ENCODE peak calls at places on chromosomes 7 and 10, in six cellular contexts. T is SJSA1, I is PC-3, A is MM.1S, W is GM23338, L is tibial nerve. G is an unnamed sample.

GRCh38 chr7:98116656-98117461 is 10.2 kb downstream of the LMTK2 start:
- DNase-seq in W (no peak), T (peak; percentile 86), L (no peak), A (no peak), I (peak; percentile 54), G (no peak)

GRCh38 chr10:3397846-3398245 is 225.3 kb upstream of the PITRM1 start:
- DNase-seq in W (no peak), L (no peak), A (no peak), I (no peak), T (no peak), G (no peak)

GRCh38 chr10:75165684-75166622 is 44.6 kb upstream of the VDAC2 start:
- DNase-seq in W (no peak), T (no peak), I (no peak), A (peak; percentile 84), L (no peak), G (no peak)

GRCh38 chr10:44492678-44493077 is 107.8 kb upstream of the CXCL12 start:
- DNase-seq in T (no peak), W (no peak), I (no peak), L (no peak), A (no peak), G (no peak)

GRCh38 chr10:8061274-8062211 is 7.1 kb downstream of the GATA3 start:
- DNase-seq in W (peak; percentile 55), T (no peak), I (no peak), L (no peak), A (no peak), G (no peak)

GRCh38 chr10:101841826-101842225 is 1.8 kb downstream of the KCNIP2 start:
- DNase-seq in L (no peak), T (no peak), A (no peak), W (no peak), I (no peak), G (no peak)

GRCh38 chr10:18164771-18165361 is 24.6 kb downstream of the CACNB2 start:
- DNase-seq in A (no peak), L (no peak), T (no peak), I (peak; percentile 30), W (no peak), G (no peak)

GRCh38 chr10:78267070-78267469 is 233.4 kb downstream of the RPS24 start:
- DNase-seq in W (no peak), L (no peak), T (no peak), I (no peak), A (no peak), G (no peak)

GRCh38 chr7:86968618-86969017 is 90.8 kb downstream of the ELAPOR2 start:
- DNase-seq in T (peak; percentile 26), L (no peak), W (no peak), A (no peak), I (peak; percentile 22), G (no peak)

GRCh38 chr7:696426-697258 is 29.9 kb upstream of the DNAAF5 start:
- DNase-seq in T (no peak), I (no peak), L (no peak), W (no peak), A (no peak), G (no peak)

DNA sequence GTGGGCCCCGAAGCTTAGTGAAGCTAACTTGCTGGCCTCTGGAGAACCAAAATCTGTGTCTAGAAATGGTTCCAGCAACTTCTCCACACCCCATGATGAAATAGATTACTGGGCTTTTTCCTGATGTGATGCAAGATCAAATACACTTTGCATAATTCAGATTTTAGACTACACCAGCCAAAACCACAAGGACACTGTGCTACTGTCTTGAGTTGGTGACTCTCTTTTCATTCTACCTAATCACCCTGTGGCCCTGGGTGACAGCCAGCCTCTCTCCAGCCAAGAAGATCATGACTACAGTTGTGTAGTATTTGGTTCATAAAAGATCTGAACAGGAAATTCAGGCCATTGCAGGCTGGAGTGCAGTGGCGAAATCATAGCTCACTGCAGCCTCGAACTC is 22.2 kb downstream of the AZGP1 start:
- DNase-seq in A (no peak), W (no peak), T (no peak), I (peak; percentile 36), L (peak; percentile 67), G (no peak)
- H3K4me3 ChIP-seq in A (no peak overlapping the region), W (no peak overlapping the region), T (no peak overlapping the region), I (no peak overlapping the region), L (no peak overlapping the region), G (no peak overlapping the region)

GRCh38 chr7:36653011-36653670 is 71.2 kb downstream of the AOAH start:
- DNase-seq in I (peak; percentile 68), W (no peak), T (peak; percentile 65), L (no peak), A (no peak), G (no peak)
- H3K4me3 ChIP-seq in I (peak overlapping the region; percentile 18), W (peak overlapping the region; percentile 29), T (no peak overlapping the region), L (no peak overlapping the region), A (no peak overlapping the region), G (no peak overlapping the region)

GRCh38 chr7:27171636-27172387 is 2.3 kb downstream of the HOXA10 start:
- DNase-seq in L (no peak), W (peak; percentile 52), T (peak; percentile 90), I (no peak), A (no peak), G (no peak)
- H3K4me3 ChIP-seq in L (peak overlapping the region; percentile 56), W (no peak overlapping the region), T (peak overlapping the region; percentile 57), I (peak overlapping the region; percentile 84), A (peak overlapping the region; percentile 59), G (no peak overlapping the region)

DNA sequence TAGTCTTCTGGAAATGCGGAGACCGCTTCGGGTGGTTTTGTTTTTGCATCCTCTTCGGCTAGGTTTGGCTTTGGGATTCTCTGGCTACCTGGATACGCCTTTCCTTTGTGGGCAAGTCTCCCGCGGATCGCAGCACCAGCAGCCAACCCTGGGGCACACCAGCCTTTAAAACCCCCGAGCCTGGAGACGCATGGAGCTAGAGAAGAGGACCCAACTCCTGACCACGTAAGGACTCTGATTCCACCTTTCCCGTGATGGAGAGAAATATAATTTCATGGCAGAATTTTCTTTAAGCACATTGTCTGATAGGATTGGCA is 535.4 kb upstream of the GALNT17 start:
- DNase-seq in L (no peak), A (no peak), W (no peak), I (no peak), T (no peak), G (no peak)
- H3K4me3 ChIP-seq in L (peak overlapping the region; percentile 36), A (peak overlapping the region; percentile 49), W (peak overlapping the region; percentile 80), I (no peak overlapping the region), T (no peak overlapping the region), G (no peak overlapping the region)

GRCh38 chr7:101823596-101823995 is 6.2 kb downstream of the CUX1 start:
- DNase-seq in I (no peak), A (no peak), W (no peak), T (no peak), L (no peak), G (no peak)
- H3K4me3 ChIP-seq in I (no peak overlapping the region), A (no peak overlapping the region), W (no peak overlapping the region), T (no peak overlapping the region), L (no peak overlapping the region), G (no peak overlapping the region)